ENCODE peak calls at places on chromosomes 12 and 14, in eight cellular contexts. H is colonic mucosa; Z is psoas muscle; T is IMR-90; X is BE2C; U is AG04450; G is heart left ventricle; E is CD4-positive, alpha-beta memory T cell. K is an unnamed sample.
A peak's percentile ranks its signal among the peaks of the same experiment; 100 is the strongest.

GRCh38 chr12:45234134-45234865 is 18.4 kb downstream of the ANO6 start:
- DNase-seq in H (no peak), Z (no peak), T (peak; percentile 98), X (peak; percentile 44), U (peak; percentile 94), G (no peak), E (no peak), K (no peak)

GRCh38 chr14:34873591-34874385 is 1.4 kb downstream of the BAZ1A start:
- DNase-seq in H (peak; percentile 84), Z (peak; percentile 91), T (no peak), X (peak; percentile 89), U (no peak), G (peak; percentile 90), E (peak; percentile 86), K (peak; percentile 67)

GRCh38 chr12:27185234-27186045 is 58.6 kb upstream of the STK38L start:
- DNase-seq in H (no peak), Z (no peak), T (peak; percentile 91), X (no peak), U (no peak), G (no peak), E (peak; percentile 30), K (no peak)

GRCh38 chr14:71060274-71060673 is 153.0 kb downstream of the PCNX1 start:
- DNase-seq in H (no peak), Z (no peak), T (no peak), X (no peak), U (no peak), G (no peak), E (no peak), K (no peak)

GRCh38 chr12:27509032-27509431 is 15.0 kb upstream of the PPFIBP1 start:
- DNase-seq in H (no peak), Z (no peak), T (no peak), X (no peak), U (no peak), G (no peak), E (no peak), K (no peak)

GRCh38 chr12:65313704-65314317 is 35.3 kb downstream of the MSRB3 start:
- DNase-seq in H (no peak), Z (no peak), T (peak; percentile 47), X (no peak), U (no peak), G (no peak), E (no peak), K (no peak)

GRCh38 chr12:103590271-103590670 is 3.2 kb downstream of the STAB2 start:
- DNase-seq in H (no peak), Z (no peak), T (no peak), X (no peak), U (no peak), G (no peak), E (no peak), K (no peak)

GRCh38 chr12:113781415-113782198 is 184.5 kb downstream of the RBM19 start:
- DNase-seq in H (no peak), Z (no peak), T (peak; percentile 59), X (no peak), U (no peak), G (no peak), E (no peak), K (no peak)

GRCh38 chr14:22314183-22314820 is 274.7 kb downstream of the DAD1 start:
- DNase-seq in H (peak; percentile 50), Z (no peak), T (peak; percentile 62), X (peak; percentile 30), U (no peak), G (no peak), E (no peak), K (no peak)

GRCh38 chr12:116820077-116820656 is 61.1 kb downstream of the HRK start:
- DNase-seq in H (no peak), Z (no peak), T (no peak), X (no peak), U (no peak), G (no peak), E (no peak), K (no peak)

GRCh38 chr12:16329594-16329993 is 17.9 kb upstream of the MGST1 start:
- DNase-seq in H (no peak), Z (no peak), T (no peak), X (no peak), U (no peak), G (no peak), E (no peak), K (no peak)

GRCh38 chr14:92794547-92794941 is 439 bp downstream of the GOLGA5 start:
- DNase-seq in H (no peak), Z (peak; percentile 60), T (peak; percentile 18), X (peak; percentile 51), U (no peak), G (no peak), E (no peak), K (no peak)

GRCh38 chr14:103702497-103703432 is 12.5 kb downstream of the XRCC3 start:
- DNase-seq in H (no peak), Z (peak; percentile 58), T (no peak), X (peak; percentile 74), U (no peak), G (no peak), E (no peak), K (no peak)

GRCh38 chr12:59078027-59078426 is 157.7 kb upstream of the LRIG3 start:
- DNase-seq in H (no peak), Z (no peak), T (no peak), X (no peak), U (no peak), G (no peak), E (no peak), K (no peak)

DNA sequence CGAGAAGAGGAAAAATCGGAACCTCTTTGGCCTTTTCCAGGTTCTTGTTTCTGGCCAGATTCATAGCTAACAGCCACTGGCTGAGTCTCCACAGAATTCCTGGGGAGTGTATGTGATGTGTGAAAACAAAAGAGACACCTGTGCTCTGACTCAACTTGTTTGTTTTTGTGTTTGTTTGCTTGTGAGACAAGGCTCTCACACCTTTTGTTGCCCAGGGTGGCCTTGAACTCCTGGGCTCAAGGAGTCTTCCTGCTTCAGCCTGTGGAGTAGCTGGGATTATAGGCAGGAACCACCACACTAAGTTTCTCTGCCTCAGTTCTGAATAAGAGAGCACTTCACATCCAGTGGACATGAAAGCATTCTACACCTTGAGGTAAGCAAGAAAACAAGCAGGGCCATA is 22.7 kb downstream of the MFAP5 start:
- DNase-seq in H (no peak), Z (no peak), T (no peak), X (no peak), U (no peak), G (no peak), E (no peak), K (no peak)
- H3K9me3 ChIP-seq in H (no peaks in the 10 kb centered on the region), Z (no peaks in the 10 kb centered on the region), T (no peaks in the 10 kb centered on the region), X (no peaks in the 10 kb centered on the region), U (no peaks in the 10 kb centered on the region), G (no peaks in the 10 kb centered on the region), E (no peaks in the 10 kb centered on the region), K (no peaks in the 10 kb centered on the region)

DNA sequence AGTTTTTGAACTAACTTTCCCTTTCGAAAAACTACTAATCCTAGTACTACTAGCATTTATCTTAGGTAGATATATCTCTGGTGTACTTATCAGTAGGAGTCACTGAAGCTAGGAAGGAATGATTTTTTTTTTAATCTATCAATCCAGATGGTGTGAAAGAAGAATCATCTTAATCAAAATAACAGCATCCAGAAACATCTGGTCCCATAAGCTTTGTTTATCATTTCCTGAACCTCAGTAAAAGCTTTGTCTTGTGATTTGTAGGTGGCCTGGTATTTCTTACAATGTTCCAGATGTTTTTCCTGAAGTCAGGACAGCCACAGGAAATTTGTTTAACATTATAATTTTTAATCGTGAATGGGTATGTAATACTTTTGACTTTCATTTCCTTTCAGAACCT is 28.0 kb upstream of the LUM start:
- DNase-seq in H (no peak), Z (no peak), T (peak; percentile 17), X (no peak), U (no peak), G (no peak), E (no peak), K (no peak)
- H3K9me3 ChIP-seq in H (no peaks in the 10 kb centered on the region), Z (no peaks in the 10 kb centered on the region), T (no peaks in the 10 kb centered on the region), X (no peaks in the 10 kb centered on the region), U (no peaks in the 10 kb centered on the region), G (no peaks in the 10 kb centered on the region), E (no peaks in the 10 kb centered on the region), K (no peaks in the 10 kb centered on the region)

GRCh38 chr12:130354407-130354806 is 16.7 kb downstream of the PIWIL1 start:
- DNase-seq in H (no peak), Z (no peak), T (no peak), X (no peak), U (no peak), G (no peak), E (no peak), K (no peak)
- H3K9me3 ChIP-seq in H (no peaks in the 10 kb centered on the region), Z (no peaks in the 10 kb centered on the region), T (peaks cover 21% of the 10 kb centered on the region), X (no peaks in the 10 kb centered on the region), U (peaks cover 26% of the 10 kb centered on the region), G (no peaks in the 10 kb centered on the region), E (no peaks in the 10 kb centered on the region), K (no peaks in the 10 kb centered on the region)

DNA sequence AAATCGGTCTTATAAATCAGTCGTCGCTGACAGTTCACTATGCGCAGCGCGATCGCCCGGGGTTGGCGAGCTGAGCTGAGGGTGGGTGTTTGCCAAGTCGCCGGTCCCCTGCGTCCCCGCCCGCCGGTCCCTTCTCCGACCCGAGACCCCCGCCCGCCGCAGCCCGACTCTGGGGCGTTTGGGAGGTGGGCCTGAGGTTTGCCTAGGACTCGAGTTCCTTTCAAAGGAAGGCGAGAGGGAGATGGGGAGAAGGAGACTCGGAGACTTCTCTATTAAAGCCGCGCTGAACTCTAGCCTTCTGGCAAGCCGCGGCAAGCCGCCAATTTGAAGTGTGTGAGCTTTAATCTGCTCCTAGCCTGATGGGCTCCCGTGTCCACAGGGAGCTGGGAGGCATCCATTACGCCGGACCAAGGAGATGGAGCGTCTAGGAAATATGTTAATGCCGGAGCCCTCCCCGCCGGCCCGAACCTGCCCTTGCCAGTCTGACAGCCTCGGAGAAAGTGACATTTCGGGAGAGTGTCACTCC is 392.8 kb downstream of the NOVA1 start:
- DNase-seq in H (peak; percentile 20), Z (peak; percentile 69), T (no peak), X (peak; percentile 5), U (no peak), G (peak; percentile 41), E (no peak), K (no peak)
- H3K9me3 ChIP-seq in H (no peaks in the 10 kb centered on the region), Z (no peaks in the 10 kb centered on the region), T (no peaks in the 10 kb centered on the region), X (no peaks in the 10 kb centered on the region), U (peaks cover 15% of the 10 kb centered on the region), G (no peaks in the 10 kb centered on the region), E (no peaks in the 10 kb centered on the region), K (no peaks in the 10 kb centered on the region)

GRCh38 chr12:133220521-133220920 is 15.2 kb downstream of the ANHX start:
- DNase-seq in H (no peak), Z (no peak), T (no peak), X (no peak), U (no peak), G (no peak), E (no peak), K (no peak)
- H3K9me3 ChIP-seq in H (no peaks in the 10 kb centered on the region), Z (peaks cover 13% of the 10 kb centered on the region), T (peaks cover 70% of the 10 kb centered on the region), X (peaks cover 3% of the 10 kb centered on the region), U (peaks cover 79% of the 10 kb centered on the region), G (no peaks in the 10 kb centered on the region), E (no peaks in the 10 kb centered on the region), K (peaks cover 12% of the 10 kb centered on the region)

GRCh38 chr14:105527381-105528196 is 1.2 kb downstream of the TMEM121 start:
- DNase-seq in H (no peak), Z (no peak), T (no peak), X (no peak), U (no peak), G (no peak), E (no peak), K (no peak)
- H3K9me3 ChIP-seq in H (no peaks in the 10 kb centered on the region), Z (no peaks in the 10 kb centered on the region), T (no peaks in the 10 kb centered on the region), X (peaks cover 2% of the 10 kb centered on the region), U (peaks cover 3% of the 10 kb centered on the region), G (no peaks in the 10 kb centered on the region), E (no peaks in the 10 kb centered on the region), K (no peaks in the 10 kb centered on the region)

DNA sequence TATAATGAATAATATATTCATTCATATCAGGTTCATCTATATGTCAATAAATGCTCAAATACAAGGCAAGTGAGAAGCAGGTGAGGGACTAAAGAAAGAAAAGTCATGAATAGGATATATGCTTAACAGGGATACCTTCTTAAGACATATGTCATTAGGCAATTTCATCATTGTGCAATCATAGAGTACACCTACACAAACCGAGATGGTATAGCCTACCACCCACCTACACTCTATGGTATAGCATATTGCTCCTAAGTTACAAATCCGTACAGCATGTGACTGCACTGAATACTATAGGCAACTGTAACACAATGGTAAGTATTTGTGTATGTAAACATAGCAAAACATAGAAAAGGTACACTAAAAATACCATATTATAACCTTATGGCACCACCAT is 39.0 kb downstream of the KANSL2 start:
- DNase-seq in H (no peak), Z (no peak), T (no peak), X (no peak), U (no peak), G (no peak), E (no peak), K (no peak)
- H3K9me3 ChIP-seq in H (no peaks in the 10 kb centered on the region), Z (no peaks in the 10 kb centered on the region), T (no peaks in the 10 kb centered on the region), X (no peaks in the 10 kb centered on the region), U (peaks cover 12% of the 10 kb centered on the region), G (no peaks in the 10 kb centered on the region), E (no peaks in the 10 kb centered on the region), K (no peaks in the 10 kb centered on the region)